ENCODE peak calls at places on chromosome 10, in ten cellular contexts. N is AG08396; U is right cardiac atrium; Y is AG10803; C is upper lobe of left lung; W is endothelial cell; F is kidney glomerular epithelial cell; X is amniotic epithelial cell; I is fibroblast of villous mesenchyme; H is activated naive CD4-positive, alpha-beta T cell treated with Interleukin-2 at 50 U/mL for 16 hours. A is an unnamed sample.

GRCh38 chr10:67079126-67079525 is 153.3 kb downstream of the LRRTM3 start:
- DNase-seq in Y (no peak), W (no peak), I (no peak), H (no peak), X (peak; percentile 42), C (no peak), N (no peak), F (no peak), U (no peak), A (no peak)

GRCh38 chr10:101826852-101827434 is 8.7 kb upstream of the OGA start:
- DNase-seq in C (no peak), F (no peak), I (no peak), Y (no peak), X (no peak), H (no peak), U (no peak), N (peak; percentile 1), W (no peak), A (peak; percentile 21)

GRCh38 chr10:102647433-102648268 is 3.4 kb downstream of the TRIM8 start:
- DNase-seq in H (no peak), U (peak; percentile 31), I (no peak), W (no peak), Y (no peak), F (no peak), C (no peak), N (no peak), X (no peak), A (no peak)

GRCh38 chr10:117418121-117418520 is 42.9 kb upstream of the PDZD8 start:
- DNase-seq in C (no peak), N (no peak), X (no peak), I (no peak), H (no peak), F (no peak), W (no peak), U (no peak), Y (no peak), A (no peak)

GRCh38 chr10:79221110-79222051 is 125.9 kb upstream of the PPIF start:
- DNase-seq in F (peak; percentile 32), N (peak; percentile 79), X (peak; percentile 90), H (no peak), Y (peak; percentile 78), I (peak; percentile 74), C (peak; percentile 86), U (peak; percentile 95), W (no peak), A (no peak)

GRCh38 chr10:79386637-79387465 is 39.6 kb downstream of the PPIF start:
- DNase-seq in X (no peak), Y (no peak), H (peak; percentile 0), F (no peak), C (peak; percentile 64), W (no peak), U (peak; percentile 59), N (no peak), I (no peak), A (peak; percentile 53)

GRCh38 chr10:124005991-124006392 is 87.4 kb downstream of the CHST15 start:
- DNase-seq in Y (no peak), F (no peak), X (no peak), I (peak; percentile 5), U (no peak), H (no peak), C (no peak), N (no peak), W (no peak), A (peak; percentile 34)

GRCh38 chr10:27190508-27190907 is 35.4 kb downstream of the MASTL start:
- DNase-seq in N (no peak), I (peak; percentile 18), Y (no peak), H (no peak), C (no peak), X (no peak), W (no peak), F (no peak), U (no peak), A (no peak)